ENCODE peak calls at places on chromosomes 1 and 21, in four cellular contexts. L, O, S and X are unnamed samples.

GRCh38 chr1:186183219-186183618 is 191.8 kb downstream of the TPR start:
- DNase-seq in L (no peak), O (no peak), S (no peak), X (no peak)

GRCh38 chr21:45512626-45513002 is 29.6 kb downstream of the SLC19A1 start:
- DNase-seq in S (no peak), O (no peak), L (no peak), X (no peak)

GRCh38 chr1:1137256-1138045 is 21.6 kb upstream of the C1orf159 start:
- DNase-seq in O (no peak), S (no peak), L (no peak), X (no peak)

GRCh38 chr1:1758059-1758621 is 20.1 kb downstream of the NADK start:
- DNase-seq in L (no peak), S (no peak), O (no peak), X (no peak)

GRCh38 chr1:6870086-6870485 is 84.8 kb downstream of the CAMTA1 start:
- DNase-seq in S (no peak), L (no peak), O (no peak), X (no peak)

GRCh38 chr1:242225770-242226573 is 227.1 kb upstream of the MAP1LC3C start:
- DNase-seq in S (no peak), L (no peak), O (peak; percentile 77), X (no peak)

GRCh38 chr1:204462229-204462561 is 32.4 kb downstream of the PIK3C2B start:
- DNase-seq in O (no peak), S (no peak), L (no peak), X (no peak)

GRCh38 chr1:159937014-159937750 is 8.2 kb downstream of the IGSF9 start:
- DNase-seq in L (no peak), S (no peak), O (no peak), X (no peak)

GRCh38 chr21:39004776-39005605 is 178.3 kb downstream of the PSMG1 start:
- DNase-seq in S (no peak), O (no peak), L (no peak), X (no peak)

GRCh38 chr1:44646276-44646675 is 28.0 kb downstream of the TMEM53 start:
- DNase-seq in L (no peak), O (no peak), S (no peak), X (no peak)

GRCh38 chr1:152786077-152786476 is at the start of gene LCE1E:
- DNase-seq in S (no peak), L (no peak), O (no peak), X (no peak)

GRCh38 chr1:150236614-150236934 is 662 bp upstream of the ANP32E start:
- DNase-seq in S (no peak), L (no peak), O (peak; percentile 82), X (no peak)

GRCh38 chr1:24181619-24182018 is 5.5 kb downstream of the IFNLR1 start:
- DNase-seq in L (no peak), O (no peak), S (no peak), X (no peak)

GRCh38 chr1:86151427-86151826 is 5.1 kb downstream of the COL24A1 start:
- DNase-seq in L (no peak), S (no peak), O (no peak), X (no peak)

GRCh38 chr1:219340796-219341195 is 167.1 kb downstream of the LYPLAL1 start:
- DNase-seq in S (no peak), O (no peak), L (no peak), X (no peak)

GRCh38 chr1:221871056-221871455 is 129.2 kb upstream of the DUSP10 start:
- DNase-seq in L (no peak), O (no peak), S (no peak), X (no peak)

GRCh38 chr1:19257178-19257914 is 5.7 kb downstream of the MRTO4 start:
- DNase-seq in O (no peak), L (no peak), S (no peak), X (no peak)